ENCODE peak calls at places on chromosomes 13 and 19, in ten cellular contexts. Q, Y, E, O, X, V, G, L, U and I are unnamed samples.
A peak's percentile ranks its signal among the peaks of the same experiment; 100 is the strongest.

GRCh38 chr19:1950640-1951039 is 9.7 kb downstream of the CSNK1G2 start:
- DNase-seq in Q (no peak), Y (no peak), E (no peak), O (no peak), X (no peak), V (no peak), G (no peak), L (no peak), U (no peak), I (no peak)

GRCh38 chr19:2634228-2634951 is 68.1 kb downstream of the GNG7 start:
- DNase-seq in Q (no peak), Y (no peak), E (no peak), O (no peak), X (no peak), V (no peak), G (no peak), L (no peak), U (no peak), I (no peak)

GRCh38 chr13:69882451-69882850 is 225.2 kb upstream of the ATXN8OS start:
- DNase-seq in Q (no peak), Y (no peak), E (no peak), O (no peak), X (no peak), V (no peak), G (no peak), L (no peak), U (no peak), I (no peak)

GRCh38 chr13:35781661-35782060 is 305.2 kb upstream of the MAB21L1 start:
- DNase-seq in Q (no peak), Y (no peak), E (no peak), O (no peak), X (no peak), V (no peak), G (no peak), L (no peak), U (no peak), I (no peak)

GRCh38 chr13:93227906-93228801 is 1.5 kb downstream of the GPC6 start:
- DNase-seq in Q (no peak), Y (peak; percentile 84), E (no peak), O (peak; percentile 93), X (peak; percentile 91), V (peak; percentile 90), G (no peak), L (peak; percentile 87), U (no peak), I (no peak)

GRCh38 chr19:51719251-51719901 is 4.4 kb downstream of the HAS1 start:
- DNase-seq in Q (no peak), Y (no peak), E (no peak), O (peak; percentile 43), X (peak; percentile 69), V (no peak), G (no peak), L (no peak), U (no peak), I (no peak)

GRCh38 chr13:71866173-71867091 is 572 bp downstream of the DACH1 start:
- DNase-seq in Q (no peak), Y (no peak), E (peak; percentile 51), O (peak; percentile 71), X (peak; percentile 33), V (peak; percentile 1), G (no peak), L (no peak), U (no peak), I (no peak)

GRCh38 chr19:48290341-48290922 is 20.6 kb downstream of the ZNF114 start:
- DNase-seq in Q (peak; percentile 85), Y (peak; percentile 61), E (peak; percentile 42), O (peak; percentile 80), X (peak; percentile 90), V (no peak), G (no peak), L (peak; percentile 57), U (no peak), I (no peak)

GRCh38 chr13:40190656-40191100 is 475.8 kb downstream of the FOXO1 start:
- DNase-seq in Q (no peak), Y (peak; percentile 86), E (peak; percentile 89), O (peak; percentile 75), X (no peak), V (peak; percentile 93), G (no peak), L (peak; percentile 12), U (no peak), I (peak; percentile 91)

GRCh38 chr13:109628251-109628699 is 158.1 kb downstream of the IRS2 start:
- DNase-seq in Q (no peak), Y (peak; percentile 84), E (no peak), O (no peak), X (no peak), V (peak; percentile 74), G (no peak), L (peak; percentile 61), U (no peak), I (no peak)

GRCh38 chr13:40589285-40590109 is 76.9 kb downstream of the FOXO1 start:
- DNase-seq in Q (no peak), Y (peak; percentile 70), E (peak; percentile 94), O (peak; percentile 38), X (no peak), V (peak; percentile 89), G (peak; percentile 88), L (no peak), U (no peak), I (peak; percentile 97)

GRCh38 chr19:13026478-13026999 is 31.3 kb downstream of the NFIX start:
- DNase-seq in Q (no peak), Y (peak; percentile 68), E (peak; percentile 64), O (no peak), X (no peak), V (peak; percentile 67), G (no peak), L (peak; percentile 57), U (no peak), I (no peak)

GRCh38 chr19:19745496-19746285 is 12.8 kb upstream of the ZNF14 start:
- DNase-seq in Q (no peak), Y (no peak), E (no peak), O (no peak), X (no peak), V (no peak), G (no peak), L (no peak), U (no peak), I (no peak)

GRCh38 chr13:114119196-114119595 is 13.2 kb downstream of the RASA3 start:
- DNase-seq in Q (no peak), Y (peak; percentile 93), E (peak; percentile 97), O (peak; percentile 77), X (peak; percentile 95), V (peak; percentile 30), G (no peak), L (peak; percentile 95), U (no peak), I (no peak)

GRCh38 chr19:3970808-3971598 is at the start of gene DAPK3:
- DNase-seq in Q (peak; percentile 97), Y (peak; percentile 95), E (peak; percentile 99), O (peak; percentile 99), X (peak; percentile 99), V (peak; percentile 99), G (peak; percentile 91), L (peak; percentile 97), U (peak; percentile 96), I (peak; percentile 99)

GRCh38 chr19:3968556-3969434 is 2.1 kb downstream of the DAPK3 start:
- DNase-seq in Q (peak; percentile 97), Y (peak; percentile 99), E (peak; percentile 100), O (peak; percentile 96), X (peak; percentile 97), V (peak; percentile 92), G (no peak), L (peak; percentile 100), U (peak; percentile 85), I (no peak)

GRCh38 chr19:3966051-3967017 is 4.6 kb downstream of the DAPK3 start:
- DNase-seq in Q (no peak), Y (no peak), E (no peak), O (peak; percentile 0), X (no peak), V (no peak), G (no peak), L (no peak), U (no peak), I (no peak)

GRCh38 chr19:3970313-3970807 is 539 bp downstream of the DAPK3 start:
- DNase-seq in Q (no peak), Y (no peak), E (no peak), O (peak; percentile 22), X (no peak), V (no peak), G (no peak), L (no peak), U (no peak), I (no peak)

GRCh38 chr19:3969435-3970312 is 1.2 kb downstream of the DAPK3 start:
- DNase-seq in Q (no peak), Y (peak; percentile 87), E (peak; percentile 88), O (peak; percentile 54), X (peak; percentile 62), V (peak; percentile 95), G (no peak), L (peak; percentile 82), U (no peak), I (no peak)
- H3K4me1 ChIP-seq in Q (peaks cover 2% of the 10 kb centered on the region), Y (peaks cover 29% of the 10 kb centered on the region), E (peaks cover 23% of the 10 kb centered on the region), O (peaks cover 17% of the 10 kb centered on the region), X (peaks cover 15% of the 10 kb centered on the region), V (peaks cover 24% of the 10 kb centered on the region), G (peaks cover 3% of the 10 kb centered on the region), L (peaks cover 9% of the 10 kb centered on the region), U (peaks cover 30% of the 10 kb centered on the region), I (peaks cover 21% of the 10 kb centered on the region)

GRCh38 chr19:11418518-11419506 is at the start of gene RGL3:
- DNase-seq in Q (no peak), Y (no peak), E (no peak), O (peak; percentile 67), X (peak; percentile 95), V (no peak), G (no peak), L (no peak), U (no peak), I (no peak)
- H2AFZ ChIP-seq in Q (no peak within 1 kb of the TSS), Y (no peak within 1 kb of the TSS), E (peak within 1 kb of the TSS; percentile 82), O (peak within 1 kb of the TSS; percentile 53), X (peak within 1 kb of the TSS; percentile 91), V (peak within 1 kb of the TSS; percentile 62), G (no peak within 1 kb of the TSS), L (peak within 1 kb of the TSS; percentile 86), U (peak within 1 kb of the TSS; percentile 90), I (no peak within 1 kb of the TSS)

GRCh38 chr13:27379694-27380596 is 44.5 kb upstream of the GTF3A start:
- DNase-seq in Q (peak; percentile 78), Y (no peak), E (peak; percentile 34), O (peak; percentile 83), X (peak; percentile 91), V (peak; percentile 49), G (no peak), L (peak; percentile 35), U (peak; percentile 58), I (peak; percentile 55)
- TF ChIP-seq CTCF in Q (peak; percentile 74), Y (peak; percentile 45), E (peak; percentile 59), O (peak; percentile 87), X (peak; percentile 90), V (peak; percentile 70), G (peak; percentile 58), L (peak; percentile 56), U (peak; percentile 63), I (peak; percentile 83)

DNA sequence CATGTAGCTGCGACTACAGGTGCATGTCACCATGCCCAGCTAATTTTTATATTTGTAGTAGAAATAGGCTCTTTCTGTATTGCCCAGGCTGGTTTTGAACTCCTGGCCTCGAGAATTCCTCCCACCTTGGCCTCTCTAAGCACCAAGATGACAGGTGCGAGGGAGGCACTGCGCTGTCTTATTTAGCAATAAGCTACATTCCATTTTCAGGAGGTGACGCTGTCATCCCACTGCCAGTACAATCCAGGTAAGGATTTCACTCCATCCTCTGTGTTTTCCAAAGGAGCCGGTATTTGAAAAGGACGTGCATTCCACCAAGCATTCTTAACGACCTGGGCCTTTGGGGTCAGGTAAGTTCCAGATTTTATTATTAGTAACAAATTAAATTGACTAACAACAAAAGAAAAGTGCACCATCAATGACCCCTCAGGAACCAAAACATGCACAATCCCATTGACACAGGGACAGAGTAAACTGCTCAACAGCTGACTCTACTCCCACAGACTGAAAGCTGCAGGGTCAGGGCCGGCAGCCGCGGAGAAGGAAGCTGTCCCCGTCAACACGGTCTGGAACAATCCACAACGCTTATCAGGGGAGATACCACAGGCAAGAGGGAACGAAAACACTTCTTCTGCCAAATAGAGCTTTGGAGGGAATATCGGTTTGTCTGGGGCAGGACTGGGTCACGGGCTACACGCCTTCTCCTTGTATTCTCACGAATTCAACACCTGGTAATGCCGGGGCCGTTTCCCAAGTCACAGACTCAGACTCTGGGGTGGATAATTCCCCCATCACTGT is 82.8 kb downstream of the INSR start:
- DNase-seq in Q (no peak), Y (peak; percentile 79), E (peak; percentile 92), O (no peak), X (no peak), V (no peak), G (no peak), L (peak; percentile 50), U (no peak), I (no peak)
- H3K4me1 ChIP-seq in Q (peaks cover 16% of the 10 kb centered on the region), Y (no peaks in the 10 kb centered on the region), E (no peaks in the 10 kb centered on the region), O (no peaks in the 10 kb centered on the region), X (peaks cover 35% of the 10 kb centered on the region), V (no peaks in the 10 kb centered on the region), G (peaks cover 55% of the 10 kb centered on the region), L (peaks cover 3% of the 10 kb centered on the region), U (peaks cover 7% of the 10 kb centered on the region), I (peaks cover 35% of the 10 kb centered on the region)